ENCODE peak calls at places on chromosome 10, in seven cellular contexts. One of them, this sample, is unnamed.
A peak's percentile ranks its signal among the peaks of the same experiment; 100 is the strongest.

GRCh38 chr10:60237977-60238376 is 151.7 kb downstream of the ANK3 start:
- DNase-seq in NCI-H1105 treated with DMSO at 0.1 percent for 48 hours: no peak
- DNase-seq in kidney: no peak
- DNase-seq in NCI-H226: no peak
- DNase-seq in activated B cell treated with CpG ODN at 0.5 μM for 24 hours: no peak
- DNase-seq in stimulated activated CD4-positive, alpha-beta T cell treated with anti-CD3 and anti-CD28 coated beads, TNF-alpha, amount 100 ng/mL, for 1 hour: no peak
- DNase-seq in T-helper 2 cell: no peak
- DNase-seq in this sample: no peak

GRCh38 chr10:30784896-30785605 is 155.5 kb upstream of the LYZL2 start:
- DNase-seq in T-helper 2 cell: no peak
- DNase-seq in NCI-H1105 treated with DMSO at 0.1 percent for 48 hours: peak; percentile 61
- DNase-seq in kidney: peak; percentile 91
- DNase-seq in NCI-H226: no peak
- DNase-seq in stimulated activated CD4-positive, alpha-beta T cell treated with anti-CD3 and anti-CD28 coated beads, TNF-alpha, amount 100 ng/mL, for 1 hour: peak; percentile 11
- DNase-seq in activated B cell treated with CpG ODN at 0.5 μM for 24 hours: peak; percentile 23
- DNase-seq in this sample: peak; percentile 16

GRCh38 chr10:63129888-63130287 is 3.2 kb upstream of the NRBF2 start:
- DNase-seq in NCI-H1105 treated with DMSO at 0.1 percent for 48 hours: no peak
- DNase-seq in NCI-H226: peak; percentile 5
- DNase-seq in kidney: no peak
- DNase-seq in activated B cell treated with CpG ODN at 0.5 μM for 24 hours: no peak
- DNase-seq in stimulated activated CD4-positive, alpha-beta T cell treated with anti-CD3 and anti-CD28 coated beads, TNF-alpha, amount 100 ng/mL, for 1 hour: no peak
- DNase-seq in T-helper 2 cell: no peak
- DNase-seq in this sample: no peak

GRCh38 chr10:97704341-97704740 is 9.2 kb upstream of the MARVELD1 start:
- DNase-seq in NCI-H226: no peak
- DNase-seq in kidney: no peak
- DNase-seq in activated B cell treated with CpG ODN at 0.5 μM for 24 hours: no peak
- DNase-seq in T-helper 2 cell: no peak
- DNase-seq in NCI-H1105 treated with DMSO at 0.1 percent for 48 hours: no peak
- DNase-seq in stimulated activated CD4-positive, alpha-beta T cell treated with anti-CD3 and anti-CD28 coated beads, TNF-alpha, amount 100 ng/mL, for 1 hour: no peak
- DNase-seq in this sample: no peak

GRCh38 chr10:43696909-43697499 is 48.3 kb upstream of the ZNF32 start:
- DNase-seq in stimulated activated CD4-positive, alpha-beta T cell treated with anti-CD3 and anti-CD28 coated beads, TNF-alpha, amount 100 ng/mL, for 1 hour: no peak
- DNase-seq in NCI-H226: no peak
- DNase-seq in NCI-H1105 treated with DMSO at 0.1 percent for 48 hours: no peak
- DNase-seq in T-helper 2 cell: no peak
- DNase-seq in kidney: no peak
- DNase-seq in activated B cell treated with CpG ODN at 0.5 μM for 24 hours: no peak
- DNase-seq in this sample: no peak

GRCh38 chr10:29479081-29479917 is 155.5 kb downstream of the SVIL start:
- DNase-seq in kidney: no peak
- DNase-seq in activated B cell treated with CpG ODN at 0.5 μM for 24 hours: no peak
- DNase-seq in stimulated activated CD4-positive, alpha-beta T cell treated with anti-CD3 and anti-CD28 coated beads, TNF-alpha, amount 100 ng/mL, for 1 hour: no peak
- DNase-seq in T-helper 2 cell: no peak
- DNase-seq in NCI-H226: no peak
- DNase-seq in NCI-H1105 treated with DMSO at 0.1 percent for 48 hours: peak; percentile 50
- DNase-seq in this sample: no peak

GRCh38 chr10:87594181-87594580 is 65.5 kb upstream of the PAPSS2 start:
- DNase-seq in stimulated activated CD4-positive, alpha-beta T cell treated with anti-CD3 and anti-CD28 coated beads, TNF-alpha, amount 100 ng/mL, for 1 hour: no peak
- DNase-seq in kidney: no peak
- DNase-seq in T-helper 2 cell: no peak
- DNase-seq in NCI-H1105 treated with DMSO at 0.1 percent for 48 hours: no peak
- DNase-seq in activated B cell treated with CpG ODN at 0.5 μM for 24 hours: no peak
- DNase-seq in NCI-H226: no peak
- DNase-seq in this sample: no peak

GRCh38 chr10:79050896-79051555 is 17.7 kb upstream of the ZMIZ1 start:
- DNase-seq in kidney: peak; percentile 49
- DNase-seq in NCI-H1105 treated with DMSO at 0.1 percent for 48 hours: no peak
- DNase-seq in stimulated activated CD4-positive, alpha-beta T cell treated with anti-CD3 and anti-CD28 coated beads, TNF-alpha, amount 100 ng/mL, for 1 hour: no peak
- DNase-seq in NCI-H226: peak; percentile 45
- DNase-seq in T-helper 2 cell: no peak
- DNase-seq in activated B cell treated with CpG ODN at 0.5 μM for 24 hours: no peak
- DNase-seq in this sample: no peak

GRCh38 chr10:113646337-113647201 is 17.3 kb downstream of the NRAP start:
- DNase-seq in kidney: no peak
- DNase-seq in NCI-H226: peak; percentile 3
- DNase-seq in activated B cell treated with CpG ODN at 0.5 μM for 24 hours: no peak
- DNase-seq in NCI-H1105 treated with DMSO at 0.1 percent for 48 hours: no peak
- DNase-seq in stimulated activated CD4-positive, alpha-beta T cell treated with anti-CD3 and anti-CD28 coated beads, TNF-alpha, amount 100 ng/mL, for 1 hour: no peak
- DNase-seq in T-helper 2 cell: no peak
- DNase-seq in this sample: no peak

GRCh38 chr10:105023223-105023622 is 382.1 kb downstream of the SORCS3 start:
- DNase-seq in stimulated activated CD4-positive, alpha-beta T cell treated with anti-CD3 and anti-CD28 coated beads, TNF-alpha, amount 100 ng/mL, for 1 hour: no peak
- DNase-seq in NCI-H1105 treated with DMSO at 0.1 percent for 48 hours: no peak
- DNase-seq in NCI-H226: no peak
- DNase-seq in activated B cell treated with CpG ODN at 0.5 μM for 24 hours: no peak
- DNase-seq in kidney: no peak
- DNase-seq in T-helper 2 cell: no peak
- DNase-seq in this sample: no peak

GRCh38 chr10:77123330-77123729 is 514.3 kb downstream of the KCNMA1 start:
- DNase-seq in activated B cell treated with CpG ODN at 0.5 μM for 24 hours: no peak
- DNase-seq in kidney: no peak
- DNase-seq in NCI-H1105 treated with DMSO at 0.1 percent for 48 hours: no peak
- DNase-seq in T-helper 2 cell: no peak
- DNase-seq in NCI-H226: no peak
- DNase-seq in stimulated activated CD4-positive, alpha-beta T cell treated with anti-CD3 and anti-CD28 coated beads, TNF-alpha, amount 100 ng/mL, for 1 hour: no peak
- DNase-seq in this sample: no peak

GRCh38 chr10:29588640-29589421 is 45.9 kb downstream of the SVIL start:
- DNase-seq in T-helper 2 cell: no peak
- DNase-seq in kidney: no peak
- DNase-seq in stimulated activated CD4-positive, alpha-beta T cell treated with anti-CD3 and anti-CD28 coated beads, TNF-alpha, amount 100 ng/mL, for 1 hour: no peak
- DNase-seq in NCI-H226: peak; percentile 33
- DNase-seq in NCI-H1105 treated with DMSO at 0.1 percent for 48 hours: no peak
- DNase-seq in activated B cell treated with CpG ODN at 0.5 μM for 24 hours: no peak
- DNase-seq in this sample: no peak

GRCh38 chr10:43437141-43437860 is 390 bp downstream of the ZNF487 start:
- DNase-seq in stimulated activated CD4-positive, alpha-beta T cell treated with anti-CD3 and anti-CD28 coated beads, TNF-alpha, amount 100 ng/mL, for 1 hour: no peak
- DNase-seq in kidney: no peak
- DNase-seq in NCI-H226: no peak
- DNase-seq in NCI-H1105 treated with DMSO at 0.1 percent for 48 hours: no peak
- DNase-seq in activated B cell treated with CpG ODN at 0.5 μM for 24 hours: no peak
- DNase-seq in T-helper 2 cell: no peak
- DNase-seq in this sample: no peak

GRCh38 chr10:51696251-51696650 is 3.1 kb downstream of the CSTF2T start:
- DNase-seq in NCI-H1105 treated with DMSO at 0.1 percent for 48 hours: no peak
- DNase-seq in kidney: no peak
- DNase-seq in activated B cell treated with CpG ODN at 0.5 μM for 24 hours: no peak
- DNase-seq in NCI-H226: no peak
- DNase-seq in stimulated activated CD4-positive, alpha-beta T cell treated with anti-CD3 and anti-CD28 coated beads, TNF-alpha, amount 100 ng/mL, for 1 hour: no peak
- DNase-seq in T-helper 2 cell: no peak
- DNase-seq in this sample: no peak

GRCh38 chr10:101961591-101962498 is 94.1 kb downstream of the ARMH3 start:
- DNase-seq in NCI-H226: peak; percentile 39
- DNase-seq in kidney: no peak
- DNase-seq in activated B cell treated with CpG ODN at 0.5 μM for 24 hours: no peak
- DNase-seq in stimulated activated CD4-positive, alpha-beta T cell treated with anti-CD3 and anti-CD28 coated beads, TNF-alpha, amount 100 ng/mL, for 1 hour: no peak
- DNase-seq in NCI-H1105 treated with DMSO at 0.1 percent for 48 hours: no peak
- DNase-seq in T-helper 2 cell: no peak
- DNase-seq in this sample: no peak

GRCh38 chr10:69492746-69493462 is 41.6 kb downstream of the TSPAN15 start:
- DNase-seq in stimulated activated CD4-positive, alpha-beta T cell treated with anti-CD3 and anti-CD28 coated beads, TNF-alpha, amount 100 ng/mL, for 1 hour: no peak
- DNase-seq in activated B cell treated with CpG ODN at 0.5 μM for 24 hours: no peak
- DNase-seq in kidney: no peak
- DNase-seq in NCI-H1105 treated with DMSO at 0.1 percent for 48 hours: no peak
- DNase-seq in NCI-H226: no peak
- DNase-seq in T-helper 2 cell: no peak
- DNase-seq in this sample: no peak

GRCh38 chr10:6348091-6348862 is 145.5 kb downstream of the PFKFB3 start:
- DNase-seq in stimulated activated CD4-positive, alpha-beta T cell treated with anti-CD3 and anti-CD28 coated beads, TNF-alpha, amount 100 ng/mL, for 1 hour: peak; percentile 54
- DNase-seq in kidney: peak; percentile 89
- DNase-seq in activated B cell treated with CpG ODN at 0.5 μM for 24 hours: peak; percentile 65
- DNase-seq in T-helper 2 cell: peak; percentile 69
- DNase-seq in NCI-H1105 treated with DMSO at 0.1 percent for 48 hours: no peak
- DNase-seq in NCI-H226: no peak
- DNase-seq in this sample: peak; percentile 57

GRCh38 chr10:37289833-37290464 is 164.6 kb downstream of the ANKRD30A start:
- DNase-seq in kidney: no peak
- DNase-seq in NCI-H226: no peak
- DNase-seq in T-helper 2 cell: no peak
- DNase-seq in NCI-H1105 treated with DMSO at 0.1 percent for 48 hours: no peak
- DNase-seq in stimulated activated CD4-positive, alpha-beta T cell treated with anti-CD3 and anti-CD28 coated beads, TNF-alpha, amount 100 ng/mL, for 1 hour: no peak
- DNase-seq in activated B cell treated with CpG ODN at 0.5 μM for 24 hours: no peak
- DNase-seq in this sample: no peak

GRCh38 chr10:61701055-61701705 is 38.5 kb downstream of the CABCOCO1 start:
- DNase-seq in activated B cell treated with CpG ODN at 0.5 μM for 24 hours: no peak
- DNase-seq in stimulated activated CD4-positive, alpha-beta T cell treated with anti-CD3 and anti-CD28 coated beads, TNF-alpha, amount 100 ng/mL, for 1 hour: no peak
- DNase-seq in NCI-H1105 treated with DMSO at 0.1 percent for 48 hours: no peak
- DNase-seq in NCI-H226: no peak
- DNase-seq in T-helper 2 cell: no peak
- DNase-seq in kidney: no peak
- DNase-seq in this sample: no peak

GRCh38 chr10:128958881-128959690 is 508.0 kb upstream of the MGMT start:
- DNase-seq in stimulated activated CD4-positive, alpha-beta T cell treated with anti-CD3 and anti-CD28 coated beads, TNF-alpha, amount 100 ng/mL, for 1 hour: no peak
- DNase-seq in NCI-H1105 treated with DMSO at 0.1 percent for 48 hours: no peak
- DNase-seq in NCI-H226: no peak
- DNase-seq in T-helper 2 cell: no peak
- DNase-seq in activated B cell treated with CpG ODN at 0.5 μM for 24 hours: no peak
- DNase-seq in kidney: no peak
- DNase-seq in this sample: no peak

GRCh38 chr10:86693721-86694369 is 25.5 kb downstream of the LDB3 start:
- DNase-seq in T-helper 2 cell: peak; percentile 9
- DNase-seq in kidney: peak; percentile 71
- DNase-seq in NCI-H1105 treated with DMSO at 0.1 percent for 48 hours: no peak
- DNase-seq in activated B cell treated with CpG ODN at 0.5 μM for 24 hours: no peak
- DNase-seq in NCI-H226: no peak
- DNase-seq in stimulated activated CD4-positive, alpha-beta T cell treated with anti-CD3 and anti-CD28 coated beads, TNF-alpha, amount 100 ng/mL, for 1 hour: no peak
- DNase-seq in this sample: peak; percentile 26

GRCh38 chr10:71260622-71261325 is 48.4 kb downstream of the UNC5B start:
- DNase-seq in stimulated activated CD4-positive, alpha-beta T cell treated with anti-CD3 and anti-CD28 coated beads, TNF-alpha, amount 100 ng/mL, for 1 hour: no peak
- DNase-seq in kidney: peak; percentile 73
- DNase-seq in NCI-H226: peak; percentile 69
- DNase-seq in T-helper 2 cell: no peak
- DNase-seq in activated B cell treated with CpG ODN at 0.5 μM for 24 hours: no peak
- DNase-seq in NCI-H1105 treated with DMSO at 0.1 percent for 48 hours: no peak
- DNase-seq in this sample: no peak

GRCh38 chr10:132132391-132132841 is 54.3 kb upstream of the DPYSL4 start:
- DNase-seq in kidney: peak; percentile 57
- DNase-seq in NCI-H226: no peak
- DNase-seq in NCI-H1105 treated with DMSO at 0.1 percent for 48 hours: no peak
- DNase-seq in T-helper 2 cell: no peak
- DNase-seq in stimulated activated CD4-positive, alpha-beta T cell treated with anti-CD3 and anti-CD28 coated beads, TNF-alpha, amount 100 ng/mL, for 1 hour: no peak
- DNase-seq in activated B cell treated with CpG ODN at 0.5 μM for 24 hours: no peak
- DNase-seq in this sample: no peak

GRCh38 chr10:1172256-1172975 is 116.2 kb downstream of the WDR37 start:
- DNase-seq in NCI-H1105 treated with DMSO at 0.1 percent for 48 hours: no peak
- DNase-seq in stimulated activated CD4-positive, alpha-beta T cell treated with anti-CD3 and anti-CD28 coated beads, TNF-alpha, amount 100 ng/mL, for 1 hour: no peak
- DNase-seq in kidney: peak; percentile 50
- DNase-seq in NCI-H226: no peak
- DNase-seq in activated B cell treated with CpG ODN at 0.5 μM for 24 hours: no peak
- DNase-seq in T-helper 2 cell: no peak
- DNase-seq in this sample: no peak

GRCh38 chr10:72792288-72792687 is 100.3 kb downstream of the MCU start:
- DNase-seq in kidney: no peak
- DNase-seq in NCI-H1105 treated with DMSO at 0.1 percent for 48 hours: no peak
- DNase-seq in stimulated activated CD4-positive, alpha-beta T cell treated with anti-CD3 and anti-CD28 coated beads, TNF-alpha, amount 100 ng/mL, for 1 hour: no peak
- DNase-seq in NCI-H226: no peak
- DNase-seq in T-helper 2 cell: no peak
- DNase-seq in activated B cell treated with CpG ODN at 0.5 μM for 24 hours: no peak
- DNase-seq in this sample: no peak

GRCh38 chr10:37711617-37712488 is 145.6 kb downstream of the ZNF248 start:
- DNase-seq in NCI-H226: no peak
- DNase-seq in stimulated activated CD4-positive, alpha-beta T cell treated with anti-CD3 and anti-CD28 coated beads, TNF-alpha, amount 100 ng/mL, for 1 hour: no peak
- DNase-seq in T-helper 2 cell: no peak
- DNase-seq in NCI-H1105 treated with DMSO at 0.1 percent for 48 hours: no peak
- DNase-seq in kidney: no peak
- DNase-seq in activated B cell treated with CpG ODN at 0.5 μM for 24 hours: no peak
- DNase-seq in this sample: no peak

GRCh38 chr10:119473715-119474230 is 68.7 kb downstream of the RGS10 start:
- DNase-seq in activated B cell treated with CpG ODN at 0.5 μM for 24 hours: no peak
- DNase-seq in kidney: no peak
- DNase-seq in NCI-H1105 treated with DMSO at 0.1 percent for 48 hours: no peak
- DNase-seq in stimulated activated CD4-positive, alpha-beta T cell treated with anti-CD3 and anti-CD28 coated beads, TNF-alpha, amount 100 ng/mL, for 1 hour: no peak
- DNase-seq in NCI-H226: no peak
- DNase-seq in T-helper 2 cell: no peak
- DNase-seq in this sample: no peak

GRCh38 chr10:3787001-3787400 is 2.0 kb upstream of the KLF6 start:
- DNase-seq in T-helper 2 cell: no peak
- DNase-seq in activated B cell treated with CpG ODN at 0.5 μM for 24 hours: no peak
- DNase-seq in stimulated activated CD4-positive, alpha-beta T cell treated with anti-CD3 and anti-CD28 coated beads, TNF-alpha, amount 100 ng/mL, for 1 hour: no peak
- DNase-seq in kidney: no peak
- DNase-seq in NCI-H226: no peak
- DNase-seq in NCI-H1105 treated with DMSO at 0.1 percent for 48 hours: no peak
- DNase-seq in this sample: no peak

GRCh38 chr10:71323407-71323806 is 4.3 kb downstream of the SLC29A3 start:
- DNase-seq in T-helper 2 cell: no peak
- DNase-seq in activated B cell treated with CpG ODN at 0.5 μM for 24 hours: no peak
- DNase-seq in NCI-H1105 treated with DMSO at 0.1 percent for 48 hours: peak; percentile 19
- DNase-seq in NCI-H226: no peak
- DNase-seq in stimulated activated CD4-positive, alpha-beta T cell treated with anti-CD3 and anti-CD28 coated beads, TNF-alpha, amount 100 ng/mL, for 1 hour: no peak
- DNase-seq in kidney: no peak
- DNase-seq in this sample: no peak

This sample was measured in memory B cell.